ENCODE peak calls at places on chromosomes 13 and 19, in seven cellular contexts. One of them, this sample, is unnamed.
A peak's percentile ranks its signal among the peaks of the same experiment; 100 is the strongest.

GRCh38 chr19:12745166-12745897 is 6.3 kb upstream of the BEST2 start:
- DNase-seq in stimulated activated CD8-positive, alpha-beta memory T cell treated with anti-CD3 and anti-CD28 coated beads, Interleukin-7, amount 100 ng/mL, for 24 hours: no peak
- DNase-seq in NCI-H2227 treated with DMSO at 0.1 percent for 48 hours: no peak
- DNase-seq in neuronal stem cell: no peak
- DNase-seq in left ventricle myocardium inferior: no peak
- DNase-seq in stimulated activated CD4-positive, alpha-beta T cell treated with anti-CD3 and anti-CD28 coated beads, Interleukin-15, amount 100 ng/mL, for 1 hour: no peak
- DNase-seq in HFFc6: no peak
- DNase-seq in this sample: no peak

GRCh38 chr19:39710333-39710890 is 6.1 kb downstream of the LGALS14 start:
- DNase-seq in stimulated activated CD8-positive, alpha-beta memory T cell treated with anti-CD3 and anti-CD28 coated beads, Interleukin-7, amount 100 ng/mL, for 24 hours: no peak
- DNase-seq in NCI-H2227 treated with DMSO at 0.1 percent for 48 hours: no peak
- DNase-seq in neuronal stem cell: no peak
- DNase-seq in left ventricle myocardium inferior: no peak
- DNase-seq in stimulated activated CD4-positive, alpha-beta T cell treated with anti-CD3 and anti-CD28 coated beads, Interleukin-15, amount 100 ng/mL, for 1 hour: no peak
- DNase-seq in HFFc6: no peak
- DNase-seq in this sample: no peak

GRCh38 chr13:63449549-63449948 is 2033.9 kb upstream of the PCDH20 start:
- DNase-seq in stimulated activated CD8-positive, alpha-beta memory T cell treated with anti-CD3 and anti-CD28 coated beads, Interleukin-7, amount 100 ng/mL, for 24 hours: no peak
- DNase-seq in NCI-H2227 treated with DMSO at 0.1 percent for 48 hours: no peak
- DNase-seq in neuronal stem cell: no peak
- DNase-seq in left ventricle myocardium inferior: no peak
- DNase-seq in stimulated activated CD4-positive, alpha-beta T cell treated with anti-CD3 and anti-CD28 coated beads, Interleukin-15, amount 100 ng/mL, for 1 hour: no peak
- DNase-seq in HFFc6: no peak
- DNase-seq in this sample: no peak

GRCh38 chr13:23806874-23807522 is 82.2 kb downstream of the MIPEP start:
- DNase-seq in stimulated activated CD8-positive, alpha-beta memory T cell treated with anti-CD3 and anti-CD28 coated beads, Interleukin-7, amount 100 ng/mL, for 24 hours: no peak
- DNase-seq in NCI-H2227 treated with DMSO at 0.1 percent for 48 hours: no peak
- DNase-seq in neuronal stem cell: no peak
- DNase-seq in left ventricle myocardium inferior: no peak
- DNase-seq in stimulated activated CD4-positive, alpha-beta T cell treated with anti-CD3 and anti-CD28 coated beads, Interleukin-15, amount 100 ng/mL, for 1 hour: no peak
- DNase-seq in HFFc6: no peak
- DNase-seq in this sample: no peak

GRCh38 chr13:41565221-41565620 is 107.9 kb downstream of the RGCC start:
- DNase-seq in stimulated activated CD8-positive, alpha-beta memory T cell treated with anti-CD3 and anti-CD28 coated beads, Interleukin-7, amount 100 ng/mL, for 24 hours: no peak
- DNase-seq in NCI-H2227 treated with DMSO at 0.1 percent for 48 hours: peak; percentile 20
- DNase-seq in neuronal stem cell: no peak
- DNase-seq in left ventricle myocardium inferior: no peak
- DNase-seq in stimulated activated CD4-positive, alpha-beta T cell treated with anti-CD3 and anti-CD28 coated beads, Interleukin-15, amount 100 ng/mL, for 1 hour: no peak
- DNase-seq in HFFc6: peak; percentile 24
- DNase-seq in this sample: no peak

GRCh38 chr13:30486230-30487074 is 20.7 kb upstream of the HMGB1 start:
- DNase-seq in stimulated activated CD8-positive, alpha-beta memory T cell treated with anti-CD3 and anti-CD28 coated beads, Interleukin-7, amount 100 ng/mL, for 24 hours: no peak
- DNase-seq in NCI-H2227 treated with DMSO at 0.1 percent for 48 hours: no peak
- DNase-seq in neuronal stem cell: no peak
- DNase-seq in left ventricle myocardium inferior: no peak
- DNase-seq in stimulated activated CD4-positive, alpha-beta T cell treated with anti-CD3 and anti-CD28 coated beads, Interleukin-15, amount 100 ng/mL, for 1 hour: no peak
- DNase-seq in HFFc6: no peak
- DNase-seq in this sample: no peak

GRCh38 chr13:23608704-23609413 is 38.6 kb downstream of the TNFRSF19 start:
- DNase-seq in stimulated activated CD8-positive, alpha-beta memory T cell treated with anti-CD3 and anti-CD28 coated beads, Interleukin-7, amount 100 ng/mL, for 24 hours: no peak
- DNase-seq in NCI-H2227 treated with DMSO at 0.1 percent for 48 hours: no peak
- DNase-seq in neuronal stem cell: no peak
- DNase-seq in left ventricle myocardium inferior: peak; percentile 59
- DNase-seq in stimulated activated CD4-positive, alpha-beta T cell treated with anti-CD3 and anti-CD28 coated beads, Interleukin-15, amount 100 ng/mL, for 1 hour: no peak
- DNase-seq in HFFc6: peak; percentile 46
- DNase-seq in this sample: no peak

GRCh38 chr19:29620931-29621351 is 14.9 kb downstream of the POP4 start:
- DNase-seq in stimulated activated CD8-positive, alpha-beta memory T cell treated with anti-CD3 and anti-CD28 coated beads, Interleukin-7, amount 100 ng/mL, for 24 hours: peak; percentile 32
- DNase-seq in NCI-H2227 treated with DMSO at 0.1 percent for 48 hours: no peak
- DNase-seq in neuronal stem cell: no peak
- DNase-seq in left ventricle myocardium inferior: no peak
- DNase-seq in stimulated activated CD4-positive, alpha-beta T cell treated with anti-CD3 and anti-CD28 coated beads, Interleukin-15, amount 100 ng/mL, for 1 hour: no peak
- DNase-seq in HFFc6: no peak
- DNase-seq in this sample: no peak

GRCh38 chr13:101383595-101383994 is 32.7 kb downstream of the NALCN start:
- DNase-seq in stimulated activated CD8-positive, alpha-beta memory T cell treated with anti-CD3 and anti-CD28 coated beads, Interleukin-7, amount 100 ng/mL, for 24 hours: no peak
- DNase-seq in NCI-H2227 treated with DMSO at 0.1 percent for 48 hours: no peak
- DNase-seq in neuronal stem cell: no peak
- DNase-seq in left ventricle myocardium inferior: no peak
- DNase-seq in stimulated activated CD4-positive, alpha-beta T cell treated with anti-CD3 and anti-CD28 coated beads, Interleukin-15, amount 100 ng/mL, for 1 hour: no peak
- DNase-seq in HFFc6: no peak
- DNase-seq in this sample: no peak

GRCh38 chr13:110815471-110816204 is 99.2 kb downstream of the ANKRD10 start:
- DNase-seq in stimulated activated CD8-positive, alpha-beta memory T cell treated with anti-CD3 and anti-CD28 coated beads, Interleukin-7, amount 100 ng/mL, for 24 hours: no peak
- DNase-seq in NCI-H2227 treated with DMSO at 0.1 percent for 48 hours: no peak
- DNase-seq in neuronal stem cell: no peak
- DNase-seq in left ventricle myocardium inferior: no peak
- DNase-seq in stimulated activated CD4-positive, alpha-beta T cell treated with anti-CD3 and anti-CD28 coated beads, Interleukin-15, amount 100 ng/mL, for 1 hour: no peak
- DNase-seq in HFFc6: no peak
- DNase-seq in this sample: no peak

GRCh38 chr13:29384466-29384865 is 211.0 kb downstream of the SLC7A1 start:
- DNase-seq in stimulated activated CD8-positive, alpha-beta memory T cell treated with anti-CD3 and anti-CD28 coated beads, Interleukin-7, amount 100 ng/mL, for 24 hours: no peak
- DNase-seq in NCI-H2227 treated with DMSO at 0.1 percent for 48 hours: no peak
- DNase-seq in neuronal stem cell: no peak
- DNase-seq in left ventricle myocardium inferior: peak; percentile 21
- DNase-seq in stimulated activated CD4-positive, alpha-beta T cell treated with anti-CD3 and anti-CD28 coated beads, Interleukin-15, amount 100 ng/mL, for 1 hour: no peak
- DNase-seq in HFFc6: no peak
- DNase-seq in this sample: no peak

GRCh38 chr13:84844473-84844872 is 954.7 kb downstream of the SLITRK6 start:
- DNase-seq in stimulated activated CD8-positive, alpha-beta memory T cell treated with anti-CD3 and anti-CD28 coated beads, Interleukin-7, amount 100 ng/mL, for 24 hours: no peak
- DNase-seq in NCI-H2227 treated with DMSO at 0.1 percent for 48 hours: peak; percentile 55
- DNase-seq in neuronal stem cell: peak; percentile 24
- DNase-seq in left ventricle myocardium inferior: no peak
- DNase-seq in stimulated activated CD4-positive, alpha-beta T cell treated with anti-CD3 and anti-CD28 coated beads, Interleukin-15, amount 100 ng/mL, for 1 hour: no peak
- DNase-seq in HFFc6: peak; percentile 13
- DNase-seq in this sample: no peak

GRCh38 chr19:11021760-11022144 is 60.9 kb downstream of the SMARCA4 start:
- DNase-seq in stimulated activated CD8-positive, alpha-beta memory T cell treated with anti-CD3 and anti-CD28 coated beads, Interleukin-7, amount 100 ng/mL, for 24 hours: no peak
- DNase-seq in NCI-H2227 treated with DMSO at 0.1 percent for 48 hours: no peak
- DNase-seq in neuronal stem cell: no peak
- DNase-seq in left ventricle myocardium inferior: no peak
- DNase-seq in stimulated activated CD4-positive, alpha-beta T cell treated with anti-CD3 and anti-CD28 coated beads, Interleukin-15, amount 100 ng/mL, for 1 hour: no peak
- DNase-seq in HFFc6: no peak
- DNase-seq in this sample: no peak

GRCh38 chr13:50573046-50573445 is 270.4 kb downstream of the DLEU7 start:
- DNase-seq in stimulated activated CD8-positive, alpha-beta memory T cell treated with anti-CD3 and anti-CD28 coated beads, Interleukin-7, amount 100 ng/mL, for 24 hours: no peak
- DNase-seq in NCI-H2227 treated with DMSO at 0.1 percent for 48 hours: no peak
- DNase-seq in neuronal stem cell: no peak
- DNase-seq in left ventricle myocardium inferior: no peak
- DNase-seq in stimulated activated CD4-positive, alpha-beta T cell treated with anti-CD3 and anti-CD28 coated beads, Interleukin-15, amount 100 ng/mL, for 1 hour: no peak
- DNase-seq in HFFc6: no peak
- DNase-seq in this sample: no peak

GRCh38 chr19:29514525-29515232 is 11.1 kb upstream of the VSTM2B start:
- DNase-seq in stimulated activated CD8-positive, alpha-beta memory T cell treated with anti-CD3 and anti-CD28 coated beads, Interleukin-7, amount 100 ng/mL, for 24 hours: no peak
- DNase-seq in NCI-H2227 treated with DMSO at 0.1 percent for 48 hours: no peak
- DNase-seq in neuronal stem cell: no peak
- DNase-seq in left ventricle myocardium inferior: no peak
- DNase-seq in stimulated activated CD4-positive, alpha-beta T cell treated with anti-CD3 and anti-CD28 coated beads, Interleukin-15, amount 100 ng/mL, for 1 hour: no peak
- DNase-seq in HFFc6: no peak
- DNase-seq in this sample: no peak

GRCh38 chr13:102879793-102880499 is 34.1 kb downstream of the ERCC5 start:
- DNase-seq in stimulated activated CD8-positive, alpha-beta memory T cell treated with anti-CD3 and anti-CD28 coated beads, Interleukin-7, amount 100 ng/mL, for 24 hours: no peak
- DNase-seq in NCI-H2227 treated with DMSO at 0.1 percent for 48 hours: no peak
- DNase-seq in neuronal stem cell: no peak
- DNase-seq in left ventricle myocardium inferior: no peak
- DNase-seq in stimulated activated CD4-positive, alpha-beta T cell treated with anti-CD3 and anti-CD28 coated beads, Interleukin-15, amount 100 ng/mL, for 1 hour: no peak
- DNase-seq in HFFc6: no peak
- DNase-seq in this sample: no peak

GRCh38 chr19:40771101-40771539 is 4.2 kb upstream of the MIA start:
- DNase-seq in stimulated activated CD8-positive, alpha-beta memory T cell treated with anti-CD3 and anti-CD28 coated beads, Interleukin-7, amount 100 ng/mL, for 24 hours: no peak
- DNase-seq in NCI-H2227 treated with DMSO at 0.1 percent for 48 hours: no peak
- DNase-seq in neuronal stem cell: no peak
- DNase-seq in left ventricle myocardium inferior: no peak
- DNase-seq in stimulated activated CD4-positive, alpha-beta T cell treated with anti-CD3 and anti-CD28 coated beads, Interleukin-15, amount 100 ng/mL, for 1 hour: no peak
- DNase-seq in HFFc6: no peak
- DNase-seq in this sample: no peak

GRCh38 chr19:55146078-55146647 is 2.8 kb downstream of the TNNT1 start:
- DNase-seq in stimulated activated CD8-positive, alpha-beta memory T cell treated with anti-CD3 and anti-CD28 coated beads, Interleukin-7, amount 100 ng/mL, for 24 hours: no peak
- DNase-seq in NCI-H2227 treated with DMSO at 0.1 percent for 48 hours: peak; percentile 92
- DNase-seq in neuronal stem cell: no peak
- DNase-seq in left ventricle myocardium inferior: no peak
- DNase-seq in stimulated activated CD4-positive, alpha-beta T cell treated with anti-CD3 and anti-CD28 coated beads, Interleukin-15, amount 100 ng/mL, for 1 hour: no peak
- DNase-seq in HFFc6: no peak
- DNase-seq in this sample: no peak

GRCh38 chr13:21670883-21671792 is at the start of gene FGF9:
- DNase-seq in stimulated activated CD8-positive, alpha-beta memory T cell treated with anti-CD3 and anti-CD28 coated beads, Interleukin-7, amount 100 ng/mL, for 24 hours: peak; percentile 59
- DNase-seq in NCI-H2227 treated with DMSO at 0.1 percent for 48 hours: peak; percentile 22
- DNase-seq in neuronal stem cell: peak; percentile 85
- DNase-seq in left ventricle myocardium inferior: peak; percentile 76
- DNase-seq in stimulated activated CD4-positive, alpha-beta T cell treated with anti-CD3 and anti-CD28 coated beads, Interleukin-15, amount 100 ng/mL, for 1 hour: peak; percentile 63
- DNase-seq in HFFc6: peak; percentile 36
- DNase-seq in this sample: no peak

GRCh38 chr19:42295831-42296525 is 6.0 kb upstream of the PRR19 start:
- DNase-seq in stimulated activated CD8-positive, alpha-beta memory T cell treated with anti-CD3 and anti-CD28 coated beads, Interleukin-7, amount 100 ng/mL, for 24 hours: peak; percentile 88
- DNase-seq in NCI-H2227 treated with DMSO at 0.1 percent for 48 hours: peak; percentile 90
- DNase-seq in neuronal stem cell: peak; percentile 65
- DNase-seq in left ventricle myocardium inferior: peak; percentile 84
- DNase-seq in stimulated activated CD4-positive, alpha-beta T cell treated with anti-CD3 and anti-CD28 coated beads, Interleukin-15, amount 100 ng/mL, for 1 hour: peak; percentile 85
- DNase-seq in HFFc6: peak; percentile 38
- DNase-seq in this sample: peak; percentile 23